ENCODE peak calls at places on chromosomes 1 and 21, in seven cellular contexts. E is uterus, S is caudate nucleus, L is fibroblast of lung, N is OCI-LY7, C is tibial artery, G is substantia nigra. T is an unnamed sample.

GRCh38 chr1:188386161-188386560 is 1557.4 kb downstream of the PLA2G4A start:
- DNase-seq in E (no peak), S (no peak), L (no peak), N (no peak), C (no peak), G (no peak), T (no peak)

GRCh38 chr1:1752671-1753606 is 25.3 kb downstream of the NADK start:
- DNase-seq in E (no peak), S (no peak), L (no peak), N (no peak), C (no peak), G (no peak), T (no peak)

GRCh38 chr1:12158362-12159092 is 8.3 kb upstream of the TNFRSF1B start:
- DNase-seq in E (no peak), S (no peak), L (no peak), N (no peak), C (no peak), G (no peak), T (no peak)

GRCh38 chr1:246219508-246220030 is 287.5 kb downstream of the SMYD3 start:
- DNase-seq in E (no peak), S (no peak), L (peak), N (no peak), C (no peak), G (no peak), T (no peak)

GRCh38 chr1:235199441-235199840 is 38.4 kb upstream of the RBM34 start:
- DNase-seq in E (no peak), S (no peak), L (peak), N (peak), C (no peak), G (peak), T (no peak)

GRCh38 chr1:201493757-201494617 is 12.9 kb downstream of the CSRP1 start:
- DNase-seq in E (peak), S (no peak), L (peak), N (no peak), C (no peak), G (no peak), T (no peak)

GRCh38 chr21:43609501-43610340 is 49.6 kb downstream of the HSF2BP start:
- DNase-seq in E (no peak), S (no peak), L (peak), N (no peak), C (peak), G (no peak), T (no peak)

GRCh38 chr1:114669562-114670082 is at the start of gene DENND2C:
- DNase-seq in E (no peak), S (no peak), L (no peak), N (peak), C (no peak), G (no peak), T (no peak)

GRCh38 chr1:154304664-154305337 is 16.1 kb upstream of the AQP10 start:
- DNase-seq in E (no peak), S (peak), L (no peak), N (no peak), C (no peak), G (no peak), T (no peak)

GRCh38 chr1:200520740-200521139 is 99.8 kb downstream of the KIF14 start:
- DNase-seq in E (no peak), S (no peak), L (no peak), N (no peak), C (no peak), G (no peak), T (no peak)

GRCh38 chr21:42037943-42038342 is 27.8 kb upstream of the ZBTB21 start:
- DNase-seq in E (no peak), S (no peak), L (peak), N (no peak), C (no peak), G (no peak), T (no peak)

GRCh38 chr1:171352554-171352953 is 38.6 kb downstream of the FMO4 start:
- DNase-seq in E (no peak), S (no peak), L (no peak), N (no peak), C (no peak), G (no peak), T (no peak)

GRCh38 chr1:7842517-7842916 is 10.3 kb downstream of the UTS2 start:
- DNase-seq in E (no peak), S (no peak), L (no peak), N (no peak), C (no peak), G (no peak), T (no peak)

GRCh38 chr1:241499910-241500309 is 19.6 kb downstream of the FH start:
- DNase-seq in E (no peak), S (no peak), L (peak), N (peak), C (no peak), G (no peak), T (no peak)

GRCh38 chr1:46364612-46365011 is 24.0 kb downstream of the NSUN4 start:
- DNase-seq in E (no peak), S (no peak), L (peak), N (no peak), C (no peak), G (no peak), T (no peak)

GRCh38 chr1:29090937-29091618 is 32.6 kb downstream of the TMEM200B start:
- DNase-seq in E (no peak), S (no peak), L (no peak), N (no peak), C (no peak), G (no peak), T (no peak)

GRCh38 chr1:203643213-203644045 is 16.8 kb downstream of the ATP2B4 start:
- DNase-seq in E (no peak), S (no peak), L (no peak), N (no peak), C (no peak), G (no peak), T (no peak)

GRCh38 chr1:223363057-223363855 is 720 bp downstream of the SUSD4 start:
- DNase-seq in E (no peak), S (peak), L (peak), N (no peak), C (no peak), G (peak), T (no peak)

GRCh38 chr1:55089683-55090082 is 50.3 kb downstream of the PCSK9 start:
- DNase-seq in E (no peak), S (no peak), L (no peak), N (no peak), C (no peak), G (no peak), T (no peak)

GRCh38 chr21:20875741-20876140 is 122.5 kb upstream of the NCAM2 start:
- DNase-seq in E (no peak), S (no peak), L (no peak), N (no peak), C (no peak), G (peak), T (no peak)

GRCh38 chr1:63710776-63711175 is 63.0 kb upstream of the ROR1 start:
- DNase-seq in E (no peak), S (no peak), L (no peak), N (no peak), C (no peak), G (no peak), T (no peak)

GRCh38 chr1:33712176-33712575 is 151.7 kb upstream of the HMGB4 start:
- DNase-seq in E (no peak), S (no peak), L (no peak), N (no peak), C (no peak), G (no peak), T (no peak)

GRCh38 chr1:41864471-41865040 is 54.2 kb downstream of the HIVEP3 start:
- DNase-seq in E (no peak), S (no peak), L (no peak), N (no peak), C (no peak), G (no peak), T (no peak)

GRCh38 chr1:106910798-106911197 is 145.7 kb upstream of the PRMT6 start:
- DNase-seq in E (no peak), S (no peak), L (peak), N (no peak), C (no peak), G (no peak), T (no peak)

GRCh38 chr1:6267686-6268281 is 6.9 kb upstream of the GPR153 start:
- DNase-seq in E (no peak), S (no peak), L (no peak), N (no peak), C (no peak), G (no peak), T (no peak)

GRCh38 chr1:6889875-6890480 is 104.7 kb downstream of the CAMTA1 start:
- DNase-seq in E (peak), S (no peak), L (peak), N (peak), C (no peak), G (peak), T (no peak)

GRCh38 chr1:211643324-211644212 is 31.9 kb downstream of the NEK2 start:
- DNase-seq in E (no peak), S (no peak), L (no peak), N (peak), C (peak), G (no peak), T (no peak)

GRCh38 chr1:117034791-117035290 is 25.3 kb upstream of the TTF2 start:
- DNase-seq in E (no peak), S (no peak), L (no peak), N (no peak), C (no peak), G (no peak), T (no peak)

GRCh38 chr1:180675586-180675985 is 43.8 kb downstream of the XPR1 start:
- DNase-seq in E (no peak), S (no peak), L (no peak), N (no peak), C (no peak), G (no peak), T (no peak)

GRCh38 chr1:235019456-235019855 is 109.2 kb downstream of the TOMM20 start:
- DNase-seq in E (no peak), S (no peak), L (no peak), N (no peak), C (peak), G (no peak), T (no peak)

GRCh38 chr1:209485167-209485566 is 98.3 kb upstream of the CAMK1G start:
- DNase-seq in E (peak), S (no peak), L (peak), N (no peak), C (no peak), G (no peak), T (no peak)

GRCh38 chr1:109312978-109313775 is 6.4 kb upstream of the MYBPHL start:
- DNase-seq in E (no peak), S (peak), L (peak), N (no peak), C (no peak), G (peak), T (peak)

GRCh38 chr1:227766015-227766634 is 30.9 kb downstream of the SNAP47 start:
- DNase-seq in E (no peak), S (peak), L (no peak), N (no peak), C (no peak), G (no peak), T (no peak)

GRCh38 chr1:79899914-79900313 is 893.4 kb upstream of the ADGRL4 start:
- DNase-seq in E (no peak), S (no peak), L (peak), N (no peak), C (no peak), G (no peak), T (no peak)

GRCh38 chr1:25066731-25067520 is 136.8 kb upstream of the RUNX3 start:
- DNase-seq in E (no peak), S (no peak), L (no peak), N (no peak), C (no peak), G (no peak), T (no peak)

DNA sequence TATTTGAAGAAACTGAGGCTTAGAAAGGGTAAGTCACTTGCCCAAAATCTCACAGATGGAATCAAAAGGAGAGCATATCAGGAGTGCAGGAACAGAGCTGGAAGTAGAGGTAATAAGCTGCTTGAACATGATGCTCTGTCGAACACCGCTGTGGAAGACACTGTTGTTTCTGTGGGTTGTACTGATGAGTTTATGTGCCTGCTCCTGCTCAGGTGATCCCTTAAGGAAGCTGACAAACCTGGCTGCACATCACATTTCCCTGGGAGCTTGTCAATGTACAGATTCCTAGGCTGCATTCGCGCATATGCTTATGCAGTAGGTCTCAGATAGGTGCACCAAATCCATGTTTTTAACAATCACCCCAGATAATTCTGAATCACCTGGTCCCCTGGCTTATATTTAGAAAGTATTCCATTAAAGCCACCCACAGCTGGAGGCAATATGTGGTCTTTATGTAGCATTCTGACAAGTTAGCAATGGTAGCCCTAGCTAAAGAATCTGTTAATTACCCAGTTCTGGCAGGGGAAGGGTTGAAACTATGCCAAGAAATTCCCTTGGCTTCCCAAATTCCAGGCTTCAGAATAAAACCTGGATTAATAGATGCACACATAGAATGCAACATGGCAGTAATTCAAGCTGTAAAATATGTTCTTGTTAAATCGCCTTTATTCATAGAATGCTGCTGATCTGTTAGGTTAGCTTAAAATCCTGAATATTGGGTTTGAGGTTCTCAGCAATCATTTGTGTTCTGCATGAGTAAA is 79.8 kb downstream of the ZNF326 start:
- DNase-seq in E (no peak), S (no peak), L (no peak), N (no peak), C (no peak), G (no peak), T (no peak)
- H3K27ac ChIP-seq in E (no peak), S (no peak), L (no peak), N (no peak), C (no peak), G (no peak), T (no peak)

GRCh38 chr1:22808846-22809501 is 98.3 kb downstream of the EPHB2 start:
- DNase-seq in E (peak), S (peak), L (peak), N (no peak), C (peak), G (peak), T (no peak)

GRCh38 chr1:22809783-22810182 is 99.1 kb downstream of the EPHB2 start:
- DNase-seq in E (no peak), S (no peak), L (no peak), N (no peak), C (no peak), G (no peak), T (no peak)

GRCh38 chr1:22806584-22806983 is 95.9 kb downstream of the EPHB2 start:
- DNase-seq in E (no peak), S (peak), L (no peak), N (no peak), C (no peak), G (peak), T (no peak)

GRCh38 chr1:22807340-22807739 is 96.7 kb downstream of the EPHB2 start:
- DNase-seq in E (no peak), S (no peak), L (no peak), N (no peak), C (no peak), G (no peak), T (no peak)

GRCh38 chr1:22808186-22808845 is 97.7 kb downstream of the EPHB2 start:
- DNase-seq in E (no peak), S (no peak), L (no peak), N (no peak), C (no peak), G (no peak), T (no peak)
- H3K27ac ChIP-seq in E (peak), S (peak), L (peak), N (no peak), C (peak), G (peak), T (no peak)

DNA sequence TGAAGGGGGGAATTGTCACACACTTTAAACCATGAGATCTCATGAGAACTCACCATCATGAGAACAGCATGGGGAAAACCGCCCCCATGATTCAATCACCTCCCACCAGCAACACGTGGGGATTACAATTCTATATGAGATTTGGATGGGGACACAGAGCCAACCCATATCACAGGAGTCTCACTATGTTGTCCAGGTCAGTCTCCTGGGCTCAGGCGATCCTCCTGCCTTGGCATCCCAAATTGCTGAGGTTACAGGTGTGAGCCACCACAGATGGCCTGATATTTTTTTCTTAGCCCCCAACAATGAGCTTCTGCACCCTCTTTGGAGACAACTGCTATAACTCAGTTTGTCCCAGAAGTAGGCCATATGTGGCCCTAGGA is 22.5 kb upstream of the MORC3 start:
- DNase-seq in E (no peak), S (no peak), L (no peak), N (no peak), C (peak), G (no peak), T (no peak)
- H3K27ac ChIP-seq in E (no peak), S (no peak), L (no peak), N (peak), C (no peak), G (no peak), T (peak)

DNA sequence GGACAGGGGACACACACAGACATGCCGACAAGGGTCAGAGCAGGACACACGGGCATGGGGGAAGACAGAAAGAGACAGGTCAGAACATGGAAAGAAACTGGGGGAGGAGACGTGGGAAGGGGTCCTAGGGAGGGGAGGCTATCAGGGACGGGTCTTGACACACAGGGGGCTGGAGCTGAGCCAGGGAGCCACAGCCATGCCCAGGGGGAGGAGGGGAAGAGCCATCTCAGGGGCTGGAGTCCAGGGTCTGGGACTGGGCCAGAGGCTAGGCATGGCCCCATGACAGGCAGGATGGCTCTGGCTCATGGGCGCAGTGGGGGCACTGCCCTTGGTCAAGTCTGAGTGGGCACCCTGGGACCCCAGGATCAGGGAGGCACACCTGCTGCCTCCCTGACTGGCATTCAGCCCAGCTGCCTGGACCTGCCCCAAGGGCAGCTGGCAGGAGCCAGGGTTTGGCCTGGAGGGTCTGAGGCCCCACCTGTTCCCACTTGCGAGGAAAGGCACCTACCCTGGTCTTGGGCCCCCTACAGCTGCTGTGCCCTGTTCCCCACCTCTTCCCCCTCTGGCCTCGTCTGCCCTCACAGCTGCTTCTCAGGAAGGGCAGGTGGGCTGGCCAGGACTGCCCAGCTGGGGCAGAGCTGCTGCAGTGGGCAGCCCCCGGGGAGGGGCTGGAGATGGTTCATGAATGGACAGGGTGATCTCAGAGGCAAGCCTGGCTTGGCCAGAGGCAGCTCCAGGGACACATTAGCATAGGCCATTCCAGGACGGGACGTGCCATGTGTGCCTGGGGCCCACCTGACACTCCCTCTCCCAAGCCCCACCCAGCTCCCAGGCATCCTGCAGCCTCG is 42.9 kb downstream of the HSPG2 start:
- DNase-seq in E (no peak), S (no peak), L (no peak), N (no peak), C (no peak), G (no peak), T (no peak)
- H3K27ac ChIP-seq in E (peak), S (no peak), L (no peak), N (no peak), C (peak), G (no peak), T (peak)

GRCh38 chr1:58571616-58572015 is 5.4 kb downstream of the TACSTD2 start:
- DNase-seq in E (no peak), S (no peak), L (no peak), N (no peak), C (no peak), G (no peak), T (no peak)
- H3K27ac ChIP-seq in E (no peak), S (no peak), L (no peak), N (no peak), C (no peak), G (no peak), T (no peak)

DNA sequence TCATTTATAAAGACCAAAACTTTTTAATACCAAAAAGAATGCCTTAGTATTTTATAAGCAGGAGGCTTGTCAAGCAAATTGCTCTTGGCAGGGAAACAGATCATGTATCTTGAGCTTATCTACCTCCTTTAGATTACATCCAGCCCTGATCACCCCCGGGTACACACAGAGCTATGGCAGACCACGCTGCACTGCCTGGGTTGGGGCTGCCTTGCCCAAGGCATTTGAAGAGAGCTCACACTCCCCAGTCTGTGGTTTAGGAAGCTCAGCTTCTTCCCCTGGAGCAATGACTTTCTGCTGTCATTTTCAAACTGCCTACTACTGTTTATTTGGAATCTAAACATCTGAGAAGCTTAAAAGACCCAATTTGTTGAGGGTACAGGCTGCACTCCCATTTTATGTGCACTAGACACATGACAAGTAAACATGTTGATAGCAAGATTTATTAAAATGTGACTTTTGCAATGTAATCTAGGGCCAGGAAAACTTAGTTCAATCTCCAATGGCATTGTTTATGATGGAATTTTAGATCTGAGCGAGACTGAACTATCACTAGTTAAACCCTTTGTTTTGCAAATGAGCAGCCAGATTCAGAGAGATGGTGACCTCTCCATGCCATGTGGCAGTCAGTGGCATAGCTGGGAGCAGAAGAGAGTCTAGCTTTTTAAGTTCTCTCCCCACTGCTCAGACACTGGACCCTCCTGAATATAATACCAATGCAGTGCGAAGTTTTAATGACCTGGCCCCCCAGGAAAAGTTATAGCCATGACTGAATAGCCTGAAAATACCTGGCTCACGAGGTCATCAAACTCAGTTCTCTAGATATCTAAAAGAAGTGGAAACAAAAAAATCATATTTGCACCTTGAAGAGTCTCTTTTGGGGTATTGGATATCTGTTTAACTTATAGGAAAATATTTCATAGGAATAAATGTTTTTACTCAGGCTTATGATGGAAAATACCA is 214.9 kb downstream of the HLX start:
- DNase-seq in E (no peak), S (no peak), L (no peak), N (no peak), C (no peak), G (no peak), T (no peak)
- H3K27ac ChIP-seq in E (no peak), S (no peak), L (no peak), N (no peak), C (no peak), G (no peak), T (no peak)